ENCODE peak calls at places on chromosomes 4 and X, in seven cellular contexts. H, V, I, B, Z, R and M are unnamed samples.

GRCh38 chr4:144591401-144591800 is 54.6 kb upstream of the HHIP start:
- ATAC-seq in H (no peak), V (no peak), I (no peak), B (no peak), Z (no peak), R (peak), M (no peak)

GRCh38 chr4:173381610-173382009 is 10.9 kb downstream of the SAP30 start:
- ATAC-seq in H (no peak), V (no peak), I (no peak), B (no peak), Z (no peak), R (no peak), M (no peak)

GRCh38 chrX:112759512-112759911 is 79.8 kb upstream of the LHFPL1 start:
- ATAC-seq in H (no peak), V (no peak), I (no peak), B (no peak), Z (no peak), R (no peak), M (no peak)

GRCh38 chr4:36422582-36422981 is 141.2 kb downstream of the DTHD1 start:
- ATAC-seq in H (no peak), V (no peak), I (no peak), B (no peak), Z (no peak), R (no peak), M (no peak)

GRCh38 chr4:69717778-69718177 is 42.6 kb downstream of the SULT1B1 start:
- ATAC-seq in H (no peak), V (no peak), I (no peak), B (no peak), Z (no peak), R (no peak), M (no peak)

GRCh38 chrX:33133320-33133719 is 78.0 kb downstream of the DMD start:
- ATAC-seq in H (no peak), V (no peak), I (no peak), B (no peak), Z (no peak), R (no peak), M (no peak)

GRCh38 chrX:50648151-50648550 is 165.8 kb downstream of the SHROOM4 start:
- ATAC-seq in H (no peak), V (no peak), I (no peak), B (no peak), Z (no peak), R (peak), M (no peak)

GRCh38 chr4:103397527-103397926 is 199.4 kb upstream of the CENPE start:
- ATAC-seq in H (no peak), V (no peak), I (no peak), B (no peak), Z (no peak), R (no peak), M (no peak)

GRCh38 chr4:112847781-112848180 is 201.7 kb upstream of the ANK2 start:
- ATAC-seq in H (no peak), V (no peak), I (no peak), B (no peak), Z (no peak), R (no peak), M (no peak)

GRCh38 chr4:108492816-108493595 is 127.4 kb upstream of the RPL34 start:
- ATAC-seq in H (peak), V (no peak), I (peak), B (no peak), Z (no peak), R (peak), M (no peak)

GRCh38 chr4:140720387-140721087 is 35.6 kb downstream of the TBC1D9 start:
- ATAC-seq in H (no peak), V (peak), I (no peak), B (no peak), Z (no peak), R (peak), M (peak)

GRCh38 chr4:175656615-175657014 is 155.4 kb downstream of the GPM6A start:
- ATAC-seq in H (no peak), V (no peak), I (no peak), B (no peak), Z (no peak), R (no peak), M (no peak)

GRCh38 chrX:153521034-153521433 is 3.6 kb downstream of the ATP2B3 start:
- ATAC-seq in H (no peak), V (no peak), I (no peak), B (no peak), Z (no peak), R (peak), M (no peak)

GRCh38 chrX:74372272-74372671 is 49.0 kb upstream of the SLC16A2 start:
- ATAC-seq in H (no peak), V (no peak), I (no peak), B (no peak), Z (no peak), R (no peak), M (no peak)

GRCh38 chrX:96753230-96753629 is 68.6 kb downstream of the DIAPH2 start:
- ATAC-seq in H (no peak), V (no peak), I (no peak), B (no peak), Z (no peak), R (peak), M (no peak)

GRCh38 chr4:8585186-8585585 is 5.0 kb downstream of the GPR78 start:
- ATAC-seq in H (no peak), V (no peak), I (peak), B (no peak), Z (no peak), R (no peak), M (no peak)

GRCh38 chr4:39233114-39233513 is 50.8 kb downstream of the WDR19 start:
- ATAC-seq in H (no peak), V (no peak), I (no peak), B (no peak), Z (no peak), R (no peak), M (no peak)

GRCh38 chr4:95256108-95256835 is 292.5 kb downstream of the UNC5C start:
- ATAC-seq in H (no peak), V (no peak), I (peak), B (no peak), Z (no peak), R (no peak), M (no peak)

GRCh38 chr4:113524096-113524495 is 237.4 kb downstream of the CAMK2D start:
- ATAC-seq in H (no peak), V (no peak), I (no peak), B (no peak), Z (no peak), R (no peak), M (no peak)